ENCODE peak calls at places on chromosomes 1 and 21, in four cellular contexts. M is esophagus muscularis mucosa, G is breast epithelium, P is adrenal gland. T is an unnamed sample.

GRCh38 chr1:7420098-7420445 is 351.0 kb upstream of the VAMP3 start:
- DNase-seq in M (no peak), G (peak; percentile 31), P (no peak), T (no peak)

GRCh38 chr1:224635356-224635755 is 19.2 kb downstream of the CNIH3 start:
- DNase-seq in M (no peak), G (no peak), P (peak; percentile 75), T (no peak)

GRCh38 chr1:77511440-77511840 is 171.0 kb downstream of the ZZZ3 start:
- DNase-seq in M (no peak), G (no peak), P (no peak), T (no peak)

GRCh38 chr1:11980676-11980972 is 380 bp downstream of the MFN2 start:
- DNase-seq in M (no peak), G (no peak), P (no peak), T (no peak)

GRCh38 chr1:55399385-55399784 is 184.2 kb upstream of the USP24 start:
- DNase-seq in M (peak; percentile 88), G (no peak), P (no peak), T (no peak)

GRCh38 chr1:24535021-24535424 is 20.9 kb upstream of the NCMAP start:
- DNase-seq in M (no peak), G (no peak), P (no peak), T (no peak)

GRCh38 chr1:64175639-64176038 is 27.8 kb upstream of the UBE2U start:
- DNase-seq in M (no peak), G (no peak), P (no peak), T (no peak)

GRCh38 chr21:38386967-38387366 is 111.3 kb downstream of the ERG start:
- DNase-seq in M (peak; percentile 47), G (no peak), P (no peak), T (no peak)

GRCh38 chr1:76219589-76219914 is 145.0 kb downstream of the ST6GALNAC3 start:
- DNase-seq in M (no peak), G (no peak), P (no peak), T (no peak)

GRCh38 chr1:67072749-67073148 is 18.8 kb upstream of the SLC35D1 start:
- DNase-seq in M (no peak), G (no peak), P (no peak), T (no peak)

GRCh38 chr1:12600880-12601633 is 17.0 kb downstream of the DHRS3 start:
- DNase-seq in M (no peak), G (no peak), P (peak; percentile 49), T (no peak)

GRCh38 chr1:203992440-203992839 is 80.5 kb upstream of the SOX13 start:
- DNase-seq in M (no peak), G (no peak), P (no peak), T (no peak)

GRCh38 chr1:212641956-212642355 is 33.4 kb downstream of the ATF3 start:
- DNase-seq in M (no peak), G (no peak), P (no peak), T (no peak)

GRCh38 chr1:12345350-12346217 is 115.8 kb downstream of the VPS13D start:
- DNase-seq in M (no peak), G (no peak), P (no peak), T (no peak)

GRCh38 chr1:45430486-45430885 is 60.5 kb downstream of the TESK2 start:
- DNase-seq in M (no peak), G (no peak), P (no peak), T (no peak)

GRCh38 chr1:203765029-203765837 is at the start of gene LAX1:
- DNase-seq in M (no peak), G (no peak), P (no peak), T (no peak)

GRCh38 chr1:31937300-31938183 is 626 bp downstream of the PTP4A2 start:
- DNase-seq in M (peak; percentile 96), G (peak; percentile 78), P (peak; percentile 74), T (peak; percentile 90)

GRCh38 chr21:39208624-39209333 is 25.5 kb upstream of the PSMG1 start:
- DNase-seq in M (no peak), G (no peak), P (no peak), T (no peak)

GRCh38 chr1:62318320-62318755 is 896 bp downstream of the KANK4 start:
- DNase-seq in M (no peak), G (no peak), P (no peak), T (no peak)

DNA sequence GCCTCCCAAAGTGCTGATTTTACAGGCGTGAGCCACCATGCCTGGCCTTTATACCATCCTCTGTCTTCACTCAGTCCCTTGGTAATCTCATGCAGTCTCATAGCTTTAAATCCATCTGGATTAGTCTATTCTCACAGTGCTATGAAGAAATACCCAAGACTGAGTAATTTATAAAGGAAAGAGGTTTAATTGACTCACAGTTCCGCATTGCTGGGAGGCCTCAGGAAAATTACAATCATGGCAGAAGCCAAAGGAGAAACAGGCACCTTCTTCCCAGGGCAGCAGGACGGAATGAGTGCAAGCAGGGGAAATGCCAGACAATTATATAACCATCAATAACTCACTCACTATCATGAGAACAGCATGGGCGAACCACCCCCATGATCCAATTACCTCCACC is 49.1 kb upstream of the CPLANE2 start:
- DNase-seq in M (no peak), G (no peak), P (no peak), T (no peak)
- TF ChIP-seq POLR2A in M (no peak), G (no peak), P (no peak), T (no peak)

GRCh38 chr21:31663584-31664249 is 4.2 kb downstream of the SOD1 start:
- DNase-seq in M (no peak), G (no peak), P (no peak), T (no peak)
- TF ChIP-seq POLR2A in M (no peak), G (no peak), P (no peak), T (no peak)

GRCh38 chr1:15617874-15618684 is 821 bp downstream of the DDI2 start:
- DNase-seq in M (no peak), G (no peak), P (peak; percentile 51), T (no peak)
- TF ChIP-seq POLR2A in M (no peak), G (no peak), P (no peak), T (no peak)

GRCh38 chr1:151286619-151287340 is 4.7 kb downstream of the ZNF687 start:
- DNase-seq in M (no peak), G (no peak), P (peak; percentile 36), T (no peak)

GRCh38 chr1:151281225-151281968 is 702 bp upstream of the ZNF687 start:
- DNase-seq in M (peak; percentile 100), G (peak; percentile 96), P (peak; percentile 98), T (peak; percentile 98)

GRCh38 chr1:151281969-151282882 is at the start of gene ZNF687:
- DNase-seq in M (peak; percentile 100), G (peak; percentile 100), P (peak; percentile 100), T (peak; percentile 100)

GRCh38 chr1:151284013-151284577 is 2.0 kb downstream of the ZNF687 start:
- DNase-seq in M (no peak), G (no peak), P (no peak), T (no peak)

GRCh38 chr1:151282883-151283725 is 1.0 kb downstream of the ZNF687 start:
- DNase-seq in M (no peak), G (no peak), P (peak; percentile 64), T (no peak)
- TF ChIP-seq POLR2A in M (no peak), G (no peak), P (no peak), T (no peak)